ENCODE peak calls at places on chromosomes 6 and 20, in four cellular contexts. X, Q, O and I are unnamed samples.

GRCh38 chr6:113953346-113953745 is 17.6 kb downstream of the HDAC2 start:
- DNase-seq in X (no peak), Q (no peak), O (peak; percentile 10), I (peak; percentile 30)

GRCh38 chr20:24451992-24452391 is 17.4 kb upstream of the SYNDIG1 start:
- DNase-seq in Q (no peak), X (no peak), O (no peak), I (no peak)

GRCh38 chr6:133983099-133983939 is 30.3 kb downstream of the TBPL1 start:
- DNase-seq in O (peak; percentile 80), Q (no peak), X (peak; percentile 95), I (peak; percentile 47)

GRCh38 chr6:37840143-37840939 is 20.8 kb downstream of the ZFAND3 start:
- DNase-seq in X (no peak), O (peak; percentile 39), Q (no peak), I (peak; percentile 24)

GRCh38 chr20:62972270-62973032 is 19.9 kb downstream of the SLC17A9 start:
- DNase-seq in X (peak; percentile 90), O (peak; percentile 73), Q (peak; percentile 93), I (peak; percentile 73)

GRCh38 chr6:42088101-42088591 is 37.8 kb downstream of the TAF8 start:
- DNase-seq in O (peak; percentile 56), X (no peak), Q (peak; percentile 19), I (peak; percentile 22)

GRCh38 chr20:46396052-46396451 is 10.4 kb downstream of the ELMO2 start:
- DNase-seq in O (no peak), X (no peak), Q (no peak), I (no peak)

GRCh38 chr6:140478631-140479030 is 1104.2 kb upstream of the CITED2 start:
- DNase-seq in O (no peak), Q (no peak), X (no peak), I (no peak)

GRCh38 chr6:157236040-157236725 is 87.1 kb downstream of the TMEM242 start:
- DNase-seq in O (no peak), X (no peak), Q (peak; percentile 43), I (no peak)

GRCh38 chr20:11468880-11469279 is 448.8 kb upstream of the BTBD3 start:
- DNase-seq in X (no peak), O (no peak), Q (no peak), I (no peak)

GRCh38 chr6:87146363-87146762 is 9.0 kb upstream of the ZNF292 start:
- DNase-seq in O (no peak), Q (no peak), X (no peak), I (no peak)
- H3K4me3 ChIP-seq in O (no peak overlapping the region), Q (no peak overlapping the region), X (no peak overlapping the region), I (no peak overlapping the region)

DNA sequence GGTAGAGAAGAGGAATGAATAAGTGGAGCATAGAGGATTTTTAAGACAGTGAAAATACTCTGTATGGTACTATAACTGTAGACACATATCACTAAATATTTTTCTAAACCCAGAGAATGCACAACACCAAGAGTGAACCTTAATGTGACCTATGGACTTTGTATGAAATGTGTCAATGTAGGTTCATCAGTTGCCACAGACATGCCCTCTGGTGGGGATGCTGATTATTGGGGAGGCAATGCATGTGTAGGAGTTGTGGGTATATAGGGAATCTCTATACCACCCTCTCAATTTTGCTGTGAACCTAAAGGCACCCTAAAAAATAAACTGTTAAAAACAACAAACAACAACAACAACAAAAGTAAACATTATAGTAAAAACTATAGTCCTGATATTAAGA is 293.7 kb downstream of the RNF144B start:
- DNase-seq in Q (peak; percentile 10), O (no peak), X (no peak), I (no peak)
- TF ChIP-seq CTCF in Q (peak; percentile 53), O (no peak), X (no peak), I (no peak)

GRCh38 chr6:3749991-3750323 is 1.6 kb downstream of the PXDC1 start:
- DNase-seq in O (peak; percentile 65), X (no peak), Q (no peak), I (peak; percentile 92)

GRCh38 chr6:3751730-3752537 is 421 bp upstream of the PXDC1 start:
- DNase-seq in X (no peak), Q (peak; percentile 88), O (peak; percentile 89), I (peak; percentile 92)

GRCh38 chr6:3750324-3751018 is 1.0 kb downstream of the PXDC1 start:
- DNase-seq in X (peak; percentile 10), Q (peak; percentile 69), O (peak; percentile 74), I (peak; percentile 78)

GRCh38 chr6:3752538-3753227 is 1.2 kb upstream of the PXDC1 start:
- DNase-seq in O (no peak), Q (peak; percentile 31), X (no peak), I (no peak)

DNA sequence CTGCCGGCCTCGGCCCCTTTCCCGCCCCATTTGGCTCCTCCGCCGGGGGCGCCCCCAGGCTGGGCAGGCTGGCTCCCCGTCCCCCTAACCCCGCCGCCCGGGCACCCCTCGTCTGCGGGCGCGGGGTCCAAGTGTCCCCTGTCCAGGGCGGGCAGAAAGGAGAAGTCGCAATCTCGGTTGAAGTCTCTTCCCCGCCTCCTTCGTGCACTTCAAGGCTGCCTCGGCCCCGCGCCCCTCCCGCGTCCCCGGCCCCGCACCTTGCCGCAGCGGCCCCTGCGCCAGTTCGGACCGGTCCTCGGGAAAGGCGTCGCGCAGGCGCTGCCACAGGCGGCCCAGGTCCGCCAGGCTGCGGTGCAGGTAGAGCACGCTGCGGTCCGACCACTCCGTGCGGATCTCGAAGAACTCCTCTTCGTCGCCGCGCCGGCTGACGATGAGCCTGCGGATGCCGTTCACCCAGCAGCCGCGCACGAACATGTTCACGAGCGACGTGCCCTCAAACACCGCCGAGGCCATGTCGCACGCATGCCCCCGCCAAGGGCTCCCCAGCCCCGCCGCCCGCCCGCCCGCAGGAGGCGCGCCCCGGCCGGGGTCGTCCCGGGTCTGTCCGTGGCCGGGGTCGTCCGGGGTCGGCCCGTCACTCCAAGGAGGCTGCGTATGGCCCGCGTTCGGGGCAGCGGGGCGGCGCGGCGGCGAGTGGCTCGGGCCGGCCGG is at the start of gene PXDC1:
- DNase-seq in X (no peak), O (no peak), Q (peak; percentile 61), I (no peak)
- H3K4me3 ChIP-seq in X (peak within 1 kb of the TSS; percentile 31), O (peak within 1 kb of the TSS; percentile 61), Q (peak within 1 kb of the TSS; percentile 75), I (peak within 1 kb of the TSS; percentile 75)

GRCh38 chr20:43658723-43659419 is 8.0 kb upstream of the MYBL2 start:
- DNase-seq in X (peak; percentile 11), O (no peak), Q (no peak), I (no peak)
- TF ChIP-seq CTCF in X (no peak), O (no peak), Q (no peak), I (no peak)